ENCODE peak calls at places on chromosomes 1 and 21, in eight cellular contexts. One of them, this sample, is unnamed.

GRCh38 chr1:214525535-214526019 is 25.8 kb downstream of the PTPN14 start:
- DNase-seq in left ventricle myocardium inferior: no peak
- DNase-seq in psoas muscle: no peak
- DNase-seq in fibroblast of lung: peak
- DNase-seq in body of pancreas: no peak
- DNase-seq in astrocyte: peak
- DNase-seq in cardiac muscle cell: no peak
- DNase-seq in transverse colon: no peak
- DNase-seq in this sample: no peak

GRCh38 chr1:57678138-57678537 is 254.3 kb upstream of the DAB1 start:
- DNase-seq in left ventricle myocardium inferior: no peak
- DNase-seq in astrocyte: no peak
- DNase-seq in cardiac muscle cell: no peak
- DNase-seq in body of pancreas: no peak
- DNase-seq in fibroblast of lung: no peak
- DNase-seq in transverse colon: no peak
- DNase-seq in psoas muscle: no peak
- DNase-seq in this sample: no peak

GRCh38 chr1:161978011-161978790 is 45.5 kb downstream of the OLFML2B start:
- DNase-seq in transverse colon: no peak
- DNase-seq in psoas muscle: no peak
- DNase-seq in cardiac muscle cell: no peak
- DNase-seq in astrocyte: no peak
- DNase-seq in left ventricle myocardium inferior: no peak
- DNase-seq in body of pancreas: no peak
- DNase-seq in fibroblast of lung: no peak
- DNase-seq in this sample: no peak

GRCh38 chr1:61498342-61498741 is 226.6 kb downstream of the TM2D1 start:
- DNase-seq in fibroblast of lung: no peak
- DNase-seq in body of pancreas: no peak
- DNase-seq in astrocyte: no peak
- DNase-seq in psoas muscle: no peak
- DNase-seq in left ventricle myocardium inferior: no peak
- DNase-seq in transverse colon: no peak
- DNase-seq in cardiac muscle cell: no peak
- DNase-seq in this sample: no peak

GRCh38 chr1:30043731-30044408 is 679.5 kb downstream of the MATN1 start:
- DNase-seq in cardiac muscle cell: no peak
- DNase-seq in psoas muscle: no peak
- DNase-seq in fibroblast of lung: no peak
- DNase-seq in transverse colon: no peak
- DNase-seq in body of pancreas: no peak
- DNase-seq in astrocyte: no peak
- DNase-seq in left ventricle myocardium inferior: no peak
- DNase-seq in this sample: no peak

GRCh38 chr21:21801921-21802320 is 803.7 kb downstream of the NCAM2 start:
- DNase-seq in psoas muscle: no peak
- DNase-seq in transverse colon: no peak
- DNase-seq in fibroblast of lung: no peak
- DNase-seq in left ventricle myocardium inferior: no peak
- DNase-seq in astrocyte: no peak
- DNase-seq in cardiac muscle cell: no peak
- DNase-seq in body of pancreas: no peak
- DNase-seq in this sample: no peak

GRCh38 chr1:119816407-119816806 is 5.1 kb upstream of the REG4 start:
- DNase-seq in left ventricle myocardium inferior: no peak
- DNase-seq in psoas muscle: no peak
- DNase-seq in fibroblast of lung: no peak
- DNase-seq in body of pancreas: no peak
- DNase-seq in astrocyte: peak
- DNase-seq in cardiac muscle cell: no peak
- DNase-seq in transverse colon: peak
- DNase-seq in this sample: no peak

GRCh38 chr21:38259665-38260064 is 2.9 kb downstream of the KCNJ15 start:
- DNase-seq in psoas muscle: no peak
- DNase-seq in body of pancreas: no peak
- DNase-seq in transverse colon: no peak
- DNase-seq in cardiac muscle cell: no peak
- DNase-seq in astrocyte: no peak
- DNase-seq in fibroblast of lung: no peak
- DNase-seq in left ventricle myocardium inferior: no peak
- DNase-seq in this sample: no peak

GRCh38 chr1:91736146-91736998 is 149.6 kb downstream of the TGFBR3 start:
- DNase-seq in cardiac muscle cell: peak
- DNase-seq in transverse colon: peak
- DNase-seq in psoas muscle: no peak
- DNase-seq in body of pancreas: no peak
- DNase-seq in astrocyte: peak
- DNase-seq in left ventricle myocardium inferior: no peak
- DNase-seq in fibroblast of lung: peak
- DNase-seq in this sample: no peak

GRCh38 chr1:63691672-63692425 is 82.0 kb upstream of the ROR1 start:
- DNase-seq in cardiac muscle cell: peak
- DNase-seq in psoas muscle: no peak
- DNase-seq in astrocyte: peak
- DNase-seq in body of pancreas: peak
- DNase-seq in transverse colon: peak
- DNase-seq in left ventricle myocardium inferior: no peak
- DNase-seq in fibroblast of lung: peak
- DNase-seq in this sample: peak

GRCh38 chr1:155195201-155196102 is 12.2 kb downstream of the THBS3 start:
- DNase-seq in cardiac muscle cell: peak
- DNase-seq in astrocyte: no peak
- DNase-seq in fibroblast of lung: peak
- DNase-seq in psoas muscle: no peak
- DNase-seq in left ventricle myocardium inferior: no peak
- DNase-seq in transverse colon: no peak
- DNase-seq in body of pancreas: no peak
- DNase-seq in this sample: no peak

GRCh38 chr1:10108948-10109347 is 76.2 kb downstream of the UBE4B start:
- DNase-seq in fibroblast of lung: no peak
- DNase-seq in transverse colon: no peak
- DNase-seq in body of pancreas: no peak
- DNase-seq in astrocyte: no peak
- DNase-seq in psoas muscle: no peak
- DNase-seq in left ventricle myocardium inferior: no peak
- DNase-seq in cardiac muscle cell: no peak
- DNase-seq in this sample: no peak
- H3K27ac ChIP-seq in fibroblast of lung: peak
- H3K27ac ChIP-seq in transverse colon: peak
- H3K27ac ChIP-seq in body of pancreas: no peak
- H3K27ac ChIP-seq in astrocyte: peak
- H3K27ac ChIP-seq in psoas muscle: peak
- H3K27ac ChIP-seq in left ventricle myocardium inferior: peak
- H3K27ac ChIP-seq in cardiac muscle cell: peak
- H3K27ac ChIP-seq in this sample: no peak

GRCh38 chr1:85200367-85200869 is 398 bp downstream of the SYDE2 start:
- DNase-seq in psoas muscle: no peak
- DNase-seq in transverse colon: peak
- DNase-seq in astrocyte: no peak
- DNase-seq in fibroblast of lung: no peak
- DNase-seq in cardiac muscle cell: no peak
- DNase-seq in left ventricle myocardium inferior: no peak
- DNase-seq in body of pancreas: no peak
- DNase-seq in this sample: no peak
- TF ChIP-seq CTCF in psoas muscle: no peak
- TF ChIP-seq CTCF in transverse colon: no peak
- TF ChIP-seq CTCF in astrocyte: no peak
- TF ChIP-seq CTCF in fibroblast of lung: no peak
- TF ChIP-seq CTCF in cardiac muscle cell: no peak
- TF ChIP-seq CTCF in left ventricle myocardium inferior: no peak
- TF ChIP-seq CTCF in body of pancreas: no peak
- TF ChIP-seq CTCF in this sample: no peak

DNA sequence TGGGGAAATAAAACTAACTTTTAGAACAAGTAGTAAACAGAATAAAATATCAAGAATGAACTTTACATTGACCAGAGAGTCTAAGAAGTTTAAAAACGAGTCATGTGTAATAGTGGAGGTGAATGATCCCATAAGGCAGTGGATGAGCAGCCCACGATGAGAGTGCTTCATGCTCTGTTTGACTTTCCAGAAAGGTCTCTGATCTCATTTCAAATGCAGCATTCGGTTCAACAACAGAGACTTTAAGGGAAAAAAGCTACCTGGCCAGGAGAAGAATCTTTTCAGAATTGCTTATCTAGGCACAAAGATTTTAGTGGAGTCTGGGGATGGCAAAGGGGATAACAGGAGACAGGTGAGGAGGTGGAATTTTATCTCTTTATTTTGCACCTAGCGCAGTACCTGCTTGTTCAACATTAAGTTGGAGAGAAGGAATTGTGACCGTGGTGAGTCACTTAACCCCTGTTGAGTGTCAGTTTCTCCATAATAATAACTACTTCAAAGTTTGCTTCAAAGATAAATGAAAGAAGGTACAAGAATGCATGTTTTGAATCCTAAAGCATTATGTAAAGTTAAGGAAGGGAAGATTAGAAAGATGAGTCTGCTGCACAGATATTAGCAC is 94.9 kb upstream of the KIF26B start:
- DNase-seq in transverse colon: no peak
- DNase-seq in body of pancreas: no peak
- DNase-seq in psoas muscle: no peak
- DNase-seq in fibroblast of lung: no peak
- DNase-seq in astrocyte: no peak
- DNase-seq in left ventricle myocardium inferior: no peak
- DNase-seq in cardiac muscle cell: no peak
- DNase-seq in this sample: no peak
- H3K27ac ChIP-seq in transverse colon: no peak
- H3K27ac ChIP-seq in body of pancreas: peak
- H3K27ac ChIP-seq in psoas muscle: no peak
- H3K27ac ChIP-seq in fibroblast of lung: no peak
- H3K27ac ChIP-seq in astrocyte: no peak
- H3K27ac ChIP-seq in left ventricle myocardium inferior: no peak
- H3K27ac ChIP-seq in cardiac muscle cell: no peak
- H3K27ac ChIP-seq in this sample: no peak

GRCh38 chr1:38082678-38083317 is 36.2 kb upstream of the POU3F1 start:
- DNase-seq in body of pancreas: no peak
- DNase-seq in cardiac muscle cell: no peak
- DNase-seq in left ventricle myocardium inferior: no peak
- DNase-seq in fibroblast of lung: no peak
- DNase-seq in transverse colon: no peak
- DNase-seq in astrocyte: no peak
- DNase-seq in psoas muscle: no peak
- DNase-seq in this sample: no peak
- TF ChIP-seq CTCF in body of pancreas: no peak
- TF ChIP-seq CTCF in cardiac muscle cell: no peak
- TF ChIP-seq CTCF in left ventricle myocardium inferior: no peak
- TF ChIP-seq CTCF in fibroblast of lung: no peak
- TF ChIP-seq CTCF in transverse colon: no peak
- TF ChIP-seq CTCF in astrocyte: no peak
- TF ChIP-seq CTCF in psoas muscle: no peak
- TF ChIP-seq CTCF in this sample: no peak

DNA sequence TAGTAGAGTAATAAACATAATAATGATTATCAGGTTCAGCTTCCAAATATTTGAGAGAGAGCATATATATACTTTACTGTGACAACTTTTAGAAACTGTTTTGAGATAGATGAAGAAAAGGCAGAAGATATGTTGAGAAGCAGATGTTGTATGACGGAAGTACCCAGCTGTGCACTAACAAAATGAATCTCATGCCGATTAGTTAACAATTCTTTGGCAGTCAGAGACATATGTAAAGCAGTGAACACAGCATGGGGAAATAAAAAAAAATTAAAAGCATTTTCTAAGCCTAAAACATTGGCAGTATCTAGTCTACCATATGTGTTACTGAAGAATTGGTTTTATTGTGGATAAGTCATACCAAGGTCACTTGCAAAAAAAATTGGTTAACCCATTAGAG is 51.8 kb downstream of the MAGI3 start:
- DNase-seq in transverse colon: no peak
- DNase-seq in left ventricle myocardium inferior: no peak
- DNase-seq in astrocyte: no peak
- DNase-seq in fibroblast of lung: no peak
- DNase-seq in cardiac muscle cell: no peak
- DNase-seq in psoas muscle: no peak
- DNase-seq in body of pancreas: no peak
- DNase-seq in this sample: no peak
- H3K27ac ChIP-seq in transverse colon: no peak
- H3K27ac ChIP-seq in left ventricle myocardium inferior: no peak
- H3K27ac ChIP-seq in astrocyte: no peak
- H3K27ac ChIP-seq in fibroblast of lung: no peak
- H3K27ac ChIP-seq in cardiac muscle cell: no peak
- H3K27ac ChIP-seq in psoas muscle: no peak
- H3K27ac ChIP-seq in body of pancreas: no peak
- H3K27ac ChIP-seq in this sample: no peak

This sample was measured in AG04450.